ENCODE peak calls at places on chromosomes 5 and 9, in five cellular contexts. One of them, this sample, is unnamed.
A peak's percentile ranks its signal among the peaks of the same experiment; 100 is the strongest.

GRCh38 chr9:134130503-134131375 is 5.1 kb upstream of the WDR5 start:
- ATAC-seq in right cardiac atrium: peak; percentile 44
- ATAC-seq in activated CD8-positive, alpha-beta T cell treated with anti-CD3 and anti-CD28 coated beads for 36 hours: no peak
- ATAC-seq in Right ventricle myocardium superior: peak; percentile 72
- ATAC-seq in natural killer cell: no peak
- ATAC-seq in this sample: peak; percentile 81

GRCh38 chr9:38226491-38226951 is 157.5 kb upstream of the SHB start:
- ATAC-seq in right cardiac atrium: no peak
- ATAC-seq in activated CD8-positive, alpha-beta T cell treated with anti-CD3 and anti-CD28 coated beads for 36 hours: no peak
- ATAC-seq in Right ventricle myocardium superior: no peak
- ATAC-seq in natural killer cell: peak; percentile 14
- ATAC-seq in this sample: no peak

GRCh38 chr5:134387443-134387842 is 16.1 kb downstream of the UBE2B start:
- ATAC-seq in right cardiac atrium: no peak
- ATAC-seq in activated CD8-positive, alpha-beta T cell treated with anti-CD3 and anti-CD28 coated beads for 36 hours: no peak
- ATAC-seq in Right ventricle myocardium superior: no peak
- ATAC-seq in natural killer cell: peak; percentile 32
- ATAC-seq in this sample: no peak

GRCh38 chr9:8643464-8643863 is 843.9 kb upstream of the DMAC1 start:
- ATAC-seq in right cardiac atrium: no peak
- ATAC-seq in activated CD8-positive, alpha-beta T cell treated with anti-CD3 and anti-CD28 coated beads for 36 hours: no peak
- ATAC-seq in Right ventricle myocardium superior: no peak
- ATAC-seq in natural killer cell: no peak
- ATAC-seq in this sample: no peak

GRCh38 chr5:55749387-55749786 is 11.5 kb downstream of the DDX4 start:
- ATAC-seq in right cardiac atrium: no peak
- ATAC-seq in activated CD8-positive, alpha-beta T cell treated with anti-CD3 and anti-CD28 coated beads for 36 hours: no peak
- ATAC-seq in Right ventricle myocardium superior: no peak
- ATAC-seq in natural killer cell: no peak
- ATAC-seq in this sample: no peak

GRCh38 chr5:41268894-41269293 is 55.6 kb upstream of the C6 start:
- ATAC-seq in right cardiac atrium: no peak
- ATAC-seq in activated CD8-positive, alpha-beta T cell treated with anti-CD3 and anti-CD28 coated beads for 36 hours: no peak
- ATAC-seq in Right ventricle myocardium superior: no peak
- ATAC-seq in natural killer cell: no peak
- ATAC-seq in this sample: no peak

GRCh38 chr9:99162759-99163364 is 57.9 kb downstream of the TGFBR1 start:
- ATAC-seq in right cardiac atrium: no peak
- ATAC-seq in activated CD8-positive, alpha-beta T cell treated with anti-CD3 and anti-CD28 coated beads for 36 hours: peak; percentile 41
- ATAC-seq in Right ventricle myocardium superior: peak; percentile 34
- ATAC-seq in natural killer cell: peak; percentile 45
- ATAC-seq in this sample: no peak

GRCh38 chr9:5052858-5053257 is 67.8 kb downstream of the JAK2 start:
- ATAC-seq in right cardiac atrium: no peak
- ATAC-seq in activated CD8-positive, alpha-beta T cell treated with anti-CD3 and anti-CD28 coated beads for 36 hours: no peak
- ATAC-seq in Right ventricle myocardium superior: no peak
- ATAC-seq in natural killer cell: no peak
- ATAC-seq in this sample: no peak

GRCh38 chr5:173554038-173554955 is 62.2 kb downstream of the BOD1 start:
- ATAC-seq in right cardiac atrium: peak; percentile 56
- ATAC-seq in activated CD8-positive, alpha-beta T cell treated with anti-CD3 and anti-CD28 coated beads for 36 hours: no peak
- ATAC-seq in Right ventricle myocardium superior: peak; percentile 60
- ATAC-seq in natural killer cell: no peak
- ATAC-seq in this sample: peak; percentile 9

GRCh38 chr9:91164724-91165520 is 196.8 kb downstream of the AUH start:
- ATAC-seq in right cardiac atrium: peak; percentile 60
- ATAC-seq in activated CD8-positive, alpha-beta T cell treated with anti-CD3 and anti-CD28 coated beads for 36 hours: peak; percentile 79
- ATAC-seq in Right ventricle myocardium superior: peak; percentile 47
- ATAC-seq in natural killer cell: peak; percentile 77
- ATAC-seq in this sample: peak; percentile 60

GRCh38 chr5:98349251-98349989 is 424.0 kb upstream of the RGMB start:
- ATAC-seq in right cardiac atrium: no peak
- ATAC-seq in activated CD8-positive, alpha-beta T cell treated with anti-CD3 and anti-CD28 coated beads for 36 hours: no peak
- ATAC-seq in Right ventricle myocardium superior: no peak
- ATAC-seq in natural killer cell: no peak
- ATAC-seq in this sample: no peak

GRCh38 chr5:170248635-170249227 is 15.9 kb downstream of the C5orf58 start:
- ATAC-seq in right cardiac atrium: no peak
- ATAC-seq in activated CD8-positive, alpha-beta T cell treated with anti-CD3 and anti-CD28 coated beads for 36 hours: no peak
- ATAC-seq in Right ventricle myocardium superior: no peak
- ATAC-seq in natural killer cell: no peak
- ATAC-seq in this sample: no peak

GRCh38 chr5:160230686-160231527 is 1.6 kb downstream of the FABP6 start:
- ATAC-seq in right cardiac atrium: peak; percentile 36
- ATAC-seq in activated CD8-positive, alpha-beta T cell treated with anti-CD3 and anti-CD28 coated beads for 36 hours: peak; percentile 51
- ATAC-seq in Right ventricle myocardium superior: no peak
- ATAC-seq in natural killer cell: peak; percentile 59
- ATAC-seq in this sample: no peak

GRCh38 chr5:171989276-171989675 is 17.2 kb downstream of the FBXW11 start:
- ATAC-seq in right cardiac atrium: no peak
- ATAC-seq in activated CD8-positive, alpha-beta T cell treated with anti-CD3 and anti-CD28 coated beads for 36 hours: peak; percentile 19
- ATAC-seq in Right ventricle myocardium superior: no peak
- ATAC-seq in natural killer cell: no peak
- ATAC-seq in this sample: no peak

GRCh38 chr9:4866239-4866969 is 73.7 kb downstream of the RCL1 start:
- ATAC-seq in right cardiac atrium: no peak
- ATAC-seq in activated CD8-positive, alpha-beta T cell treated with anti-CD3 and anti-CD28 coated beads for 36 hours: peak; percentile 75
- ATAC-seq in Right ventricle myocardium superior: no peak
- ATAC-seq in natural killer cell: no peak
- ATAC-seq in this sample: no peak

GRCh38 chr5:136001531-136001930 is 27.3 kb upstream of the TGFBI start:
- ATAC-seq in right cardiac atrium: no peak
- ATAC-seq in activated CD8-positive, alpha-beta T cell treated with anti-CD3 and anti-CD28 coated beads for 36 hours: no peak
- ATAC-seq in Right ventricle myocardium superior: peak; percentile 68
- ATAC-seq in natural killer cell: no peak
- ATAC-seq in this sample: peak; percentile 18

GRCh38 chr5:8829322-8830029 is 716.4 kb downstream of the SEMA5A start:
- ATAC-seq in right cardiac atrium: peak; percentile 90
- ATAC-seq in activated CD8-positive, alpha-beta T cell treated with anti-CD3 and anti-CD28 coated beads for 36 hours: no peak
- ATAC-seq in Right ventricle myocardium superior: peak; percentile 48
- ATAC-seq in natural killer cell: no peak
- ATAC-seq in this sample: peak; percentile 80

GRCh38 chr9:36151306-36152210 is 15.0 kb downstream of the GLIPR2 start:
- ATAC-seq in right cardiac atrium: peak; percentile 56
- ATAC-seq in activated CD8-positive, alpha-beta T cell treated with anti-CD3 and anti-CD28 coated beads for 36 hours: peak; percentile 93
- ATAC-seq in Right ventricle myocardium superior: peak; percentile 42
- ATAC-seq in natural killer cell: peak; percentile 95
- ATAC-seq in this sample: peak; percentile 15

GRCh38 chr5:90135979-90136378 is 273.6 kb downstream of the CETN3 start:
- ATAC-seq in right cardiac atrium: peak; percentile 30
- ATAC-seq in activated CD8-positive, alpha-beta T cell treated with anti-CD3 and anti-CD28 coated beads for 36 hours: no peak
- ATAC-seq in Right ventricle myocardium superior: no peak
- ATAC-seq in natural killer cell: no peak
- ATAC-seq in this sample: no peak

GRCh38 chr9:130023147-130023787 is 19.7 kb downstream of the FNBP1 start:
- ATAC-seq in right cardiac atrium: peak; percentile 29
- ATAC-seq in activated CD8-positive, alpha-beta T cell treated with anti-CD3 and anti-CD28 coated beads for 36 hours: peak; percentile 67
- ATAC-seq in Right ventricle myocardium superior: peak; percentile 13
- ATAC-seq in natural killer cell: peak; percentile 56
- ATAC-seq in this sample: peak; percentile 76

GRCh38 chr5:80964491-80964890 is 4.3 kb downstream of the RASGRF2 start:
- ATAC-seq in right cardiac atrium: no peak
- ATAC-seq in activated CD8-positive, alpha-beta T cell treated with anti-CD3 and anti-CD28 coated beads for 36 hours: no peak
- ATAC-seq in Right ventricle myocardium superior: no peak
- ATAC-seq in natural killer cell: no peak
- ATAC-seq in this sample: no peak

GRCh38 chr5:133015466-133015865 is 10.9 kb downstream of the ZCCHC10 start:
- ATAC-seq in right cardiac atrium: no peak
- ATAC-seq in activated CD8-positive, alpha-beta T cell treated with anti-CD3 and anti-CD28 coated beads for 36 hours: no peak
- ATAC-seq in Right ventricle myocardium superior: no peak
- ATAC-seq in natural killer cell: no peak
- ATAC-seq in this sample: no peak

GRCh38 chr9:92763721-92764380 is 782 bp downstream of the BICD2 start:
- ATAC-seq in right cardiac atrium: no peak
- ATAC-seq in activated CD8-positive, alpha-beta T cell treated with anti-CD3 and anti-CD28 coated beads for 36 hours: no peak
- ATAC-seq in Right ventricle myocardium superior: no peak
- ATAC-seq in natural killer cell: no peak
- ATAC-seq in this sample: no peak

GRCh38 chr9:106883626-106884190 is 20.7 kb downstream of the ZNF462 start:
- ATAC-seq in right cardiac atrium: no peak
- ATAC-seq in activated CD8-positive, alpha-beta T cell treated with anti-CD3 and anti-CD28 coated beads for 36 hours: no peak
- ATAC-seq in Right ventricle myocardium superior: no peak
- ATAC-seq in natural killer cell: no peak
- ATAC-seq in this sample: no peak

GRCh38 chr9:35932732-35933131 is 23.4 kb downstream of the SPAAR start:
- ATAC-seq in right cardiac atrium: no peak
- ATAC-seq in activated CD8-positive, alpha-beta T cell treated with anti-CD3 and anti-CD28 coated beads for 36 hours: peak; percentile 74
- ATAC-seq in Right ventricle myocardium superior: no peak
- ATAC-seq in natural killer cell: peak; percentile 21
- ATAC-seq in this sample: no peak

GRCh38 chr5:14946813-14947640 is 75.4 kb upstream of the ANKH start:
- ATAC-seq in right cardiac atrium: peak; percentile 51
- ATAC-seq in activated CD8-positive, alpha-beta T cell treated with anti-CD3 and anti-CD28 coated beads for 36 hours: peak; percentile 92
- ATAC-seq in Right ventricle myocardium superior: peak; percentile 73
- ATAC-seq in natural killer cell: peak; percentile 88
- ATAC-seq in this sample: no peak

GRCh38 chr9:121048175-121048574 is 1.9 kb downstream of the C5 start:
- ATAC-seq in right cardiac atrium: no peak
- ATAC-seq in activated CD8-positive, alpha-beta T cell treated with anti-CD3 and anti-CD28 coated beads for 36 hours: no peak
- ATAC-seq in Right ventricle myocardium superior: no peak
- ATAC-seq in natural killer cell: no peak
- ATAC-seq in this sample: no peak

GRCh38 chr5:124404796-124405195 is 341.6 kb downstream of the ZNF608 start:
- ATAC-seq in right cardiac atrium: no peak
- ATAC-seq in activated CD8-positive, alpha-beta T cell treated with anti-CD3 and anti-CD28 coated beads for 36 hours: no peak
- ATAC-seq in Right ventricle myocardium superior: no peak
- ATAC-seq in natural killer cell: no peak
- ATAC-seq in this sample: no peak

GRCh38 chr5:76022611-76023010 is 60.6 kb upstream of the SV2C start:
- ATAC-seq in right cardiac atrium: no peak
- ATAC-seq in activated CD8-positive, alpha-beta T cell treated with anti-CD3 and anti-CD28 coated beads for 36 hours: no peak
- ATAC-seq in Right ventricle myocardium superior: no peak
- ATAC-seq in natural killer cell: no peak
- ATAC-seq in this sample: no peak

GRCh38 chr5:131268758-131269370 is 5.0 kb downstream of the CDC42SE2 start:
- ATAC-seq in right cardiac atrium: no peak
- ATAC-seq in activated CD8-positive, alpha-beta T cell treated with anti-CD3 and anti-CD28 coated beads for 36 hours: no peak
- ATAC-seq in Right ventricle myocardium superior: no peak
- ATAC-seq in natural killer cell: no peak
- ATAC-seq in this sample: no peak

GRCh38 chr5:111742595-111742994 is 14.4 kb downstream of the NREP start:
- ATAC-seq in right cardiac atrium: peak; percentile 59
- ATAC-seq in activated CD8-positive, alpha-beta T cell treated with anti-CD3 and anti-CD28 coated beads for 36 hours: peak; percentile 34
- ATAC-seq in Right ventricle myocardium superior: peak; percentile 48
- ATAC-seq in natural killer cell: no peak
- ATAC-seq in this sample: peak; percentile 92

GRCh38 chr9:83449166-83449565 is 89.0 kb downstream of the FRMD3 start:
- ATAC-seq in right cardiac atrium: peak; percentile 48
- ATAC-seq in activated CD8-positive, alpha-beta T cell treated with anti-CD3 and anti-CD28 coated beads for 36 hours: no peak
- ATAC-seq in Right ventricle myocardium superior: peak; percentile 79
- ATAC-seq in natural killer cell: no peak
- ATAC-seq in this sample: peak; percentile 68

GRCh38 chr9:33143241-33143642 is 23.9 kb downstream of the B4GALT1 start:
- ATAC-seq in right cardiac atrium: no peak
- ATAC-seq in activated CD8-positive, alpha-beta T cell treated with anti-CD3 and anti-CD28 coated beads for 36 hours: peak; percentile 64
- ATAC-seq in Right ventricle myocardium superior: no peak
- ATAC-seq in natural killer cell: peak; percentile 52
- ATAC-seq in this sample: no peak

GRCh38 chr5:103424453-103425205 is 138.0 kb downstream of the NUDT12 start:
- ATAC-seq in right cardiac atrium: no peak
- ATAC-seq in activated CD8-positive, alpha-beta T cell treated with anti-CD3 and anti-CD28 coated beads for 36 hours: no peak
- ATAC-seq in Right ventricle myocardium superior: no peak
- ATAC-seq in natural killer cell: no peak
- ATAC-seq in this sample: no peak

GRCh38 chr9:96299823-96300222 is 2.2 kb downstream of the HSD17B3 start:
- ATAC-seq in right cardiac atrium: no peak
- ATAC-seq in activated CD8-positive, alpha-beta T cell treated with anti-CD3 and anti-CD28 coated beads for 36 hours: no peak
- ATAC-seq in Right ventricle myocardium superior: no peak
- ATAC-seq in natural killer cell: no peak
- ATAC-seq in this sample: no peak

GRCh38 chr5:169268019-169268418 is 32.9 kb downstream of the SLIT3 start:
- ATAC-seq in right cardiac atrium: no peak
- ATAC-seq in activated CD8-positive, alpha-beta T cell treated with anti-CD3 and anti-CD28 coated beads for 36 hours: no peak
- ATAC-seq in Right ventricle myocardium superior: no peak
- ATAC-seq in natural killer cell: no peak
- ATAC-seq in this sample: no peak

GRCh38 chr5:63963080-63963735 is 963 bp upstream of the HTR1A start:
- ATAC-seq in right cardiac atrium: peak; percentile 59
- ATAC-seq in activated CD8-positive, alpha-beta T cell treated with anti-CD3 and anti-CD28 coated beads for 36 hours: no peak
- ATAC-seq in Right ventricle myocardium superior: no peak
- ATAC-seq in natural killer cell: no peak
- ATAC-seq in this sample: no peak

GRCh38 chr9:35415769-35416427 is 74.0 kb upstream of the RUSC2 start:
- ATAC-seq in right cardiac atrium: no peak
- ATAC-seq in activated CD8-positive, alpha-beta T cell treated with anti-CD3 and anti-CD28 coated beads for 36 hours: no peak
- ATAC-seq in Right ventricle myocardium superior: no peak
- ATAC-seq in natural killer cell: no peak
- ATAC-seq in this sample: no peak

GRCh38 chr5:124402144-124402581 is 344.3 kb downstream of the ZNF608 start:
- ATAC-seq in right cardiac atrium: peak; percentile 89
- ATAC-seq in activated CD8-positive, alpha-beta T cell treated with anti-CD3 and anti-CD28 coated beads for 36 hours: no peak
- ATAC-seq in Right ventricle myocardium superior: peak; percentile 91
- ATAC-seq in natural killer cell: no peak
- ATAC-seq in this sample: peak; percentile 78

This sample was measured in gastroesophageal sphincter.